ENCODE peak calls at places on chromosomes 11 and 22, in four cellular contexts. B is retina; M is amygdala; Y is CD8-positive, alpha-beta T cell. T is an unnamed sample.

GRCh38 chr11:68044898-68045351 is 6.1 kb downstream of the TCIRG1 start:
- DNase-seq in B (no peak), M (no peak), Y (no peak), T (no peak)

GRCh38 chr22:20199413-20199842 is 48.6 kb upstream of the CCDC188 start:
- DNase-seq in B (no peak), M (no peak), Y (no peak), T (no peak)

GRCh38 chr11:68008381-68009337 is 1.5 kb upstream of the ALDH3B1 start:
- DNase-seq in B (no peak), M (peak; percentile 61), Y (no peak), T (no peak)

GRCh38 chr22:44304354-44304753 is 8.4 kb downstream of the SHISAL1 start:
- DNase-seq in B (no peak), M (no peak), Y (no peak), T (peak; percentile 51)

GRCh38 chr11:57496109-57496820 is 19.2 kb downstream of the SLC43A1 start:
- DNase-seq in B (no peak), M (no peak), Y (no peak), T (no peak)

GRCh38 chr11:76656571-76657081 is 13.9 kb downstream of the LRRC32 start:
- DNase-seq in B (no peak), M (no peak), Y (no peak), T (no peak)

GRCh38 chr11:111413849-111414248 is 34.8 kb upstream of the POU2AF1 start:
- DNase-seq in B (no peak), M (no peak), Y (no peak), T (no peak)

GRCh38 chr22:50010676-50011446 is 1.7 kb downstream of the IL17REL start:
- DNase-seq in B (no peak), M (no peak), Y (no peak), T (no peak)

GRCh38 chr22:49234459-49234858 is 593.2 kb downstream of the BRD1 start:
- DNase-seq in B (no peak), M (no peak), Y (peak; percentile 34), T (no peak)

GRCh38 chr22:41828516-41828915 is 4.4 kb upstream of the SREBF2 start:
- DNase-seq in B (no peak), M (no peak), Y (no peak), T (no peak)

GRCh38 chr11:123479048-123479837 is 49.2 kb downstream of the GRAMD1B start:
- DNase-seq in B (no peak), M (no peak), Y (no peak), T (no peak)

GRCh38 chr11:68327586-68328370 is 15.4 kb downstream of the LRP5 start:
- DNase-seq in B (peak; percentile 76), M (peak; percentile 25), Y (no peak), T (no peak)

GRCh38 chr11:63683133-63683991 is 2.1 kb downstream of the RTN3 start:
- DNase-seq in B (no peak), M (no peak), Y (no peak), T (no peak)

GRCh38 chr11:75281469-75282095 is 41.0 kb downstream of the TPBGL start:
- DNase-seq in B (no peak), M (no peak), Y (no peak), T (no peak)

GRCh38 chr22:47221840-47222615 is 459.6 kb downstream of the TBC1D22A start:
- DNase-seq in B (no peak), M (peak; percentile 44), Y (peak; percentile 39), T (no peak)

GRCh38 chr11:9972917-9973504 is 309.1 kb downstream of the SWAP70 start:
- DNase-seq in B (peak; percentile 11), M (no peak), Y (no peak), T (peak; percentile 45)

GRCh38 chr11:128472128-128473110 is 114.9 kb downstream of the ETS1 start:
- DNase-seq in B (no peak), M (no peak), Y (no peak), T (no peak)

GRCh38 chr11:119338318-119338890 is 2.3 kb downstream of the C1QTNF5 start:
- DNase-seq in B (peak; percentile 87), M (peak; percentile 67), Y (peak; percentile 74), T (peak; percentile 91)

GRCh38 chr11:46270707-46271106 is 6.8 kb upstream of the CREB3L1 start:
- DNase-seq in B (no peak), M (no peak), Y (no peak), T (no peak)

T was measured in neural progenitor cell.